ENCODE peak calls at places on chromosomes 6 and 20, in four cellular contexts. One of them, this sample, is unnamed.

GRCh38 chr6:1052262-1052661 is 259.6 kb upstream of the FOXQ1 start:
- DNase-seq in HT-29: no peak
- DNase-seq in GM12865: no peak
- DNase-seq in NCI-H187 treated with DMSO at 0.1 percent for 48 hours: no peak
- DNase-seq in this sample: no peak

GRCh38 chr6:156776841-156777576 is at the start of gene ARID1B:
- DNase-seq in HT-29: peak
- DNase-seq in GM12865: peak
- DNase-seq in NCI-H187 treated with DMSO at 0.1 percent for 48 hours: no peak
- DNase-seq in this sample: peak

GRCh38 chr6:85676086-85676729 is 33.5 kb upstream of the SYNCRIP start:
- DNase-seq in HT-29: no peak
- DNase-seq in GM12865: no peak
- DNase-seq in NCI-H187 treated with DMSO at 0.1 percent for 48 hours: no peak
- DNase-seq in this sample: peak

GRCh38 chr6:157904999-157905398 is 76.7 kb upstream of the SYNJ2 start:
- DNase-seq in HT-29: no peak
- DNase-seq in GM12865: no peak
- DNase-seq in NCI-H187 treated with DMSO at 0.1 percent for 48 hours: no peak
- DNase-seq in this sample: no peak

GRCh38 chr20:14633507-14633906 is 296.1 kb upstream of the FLRT3 start:
- DNase-seq in HT-29: no peak
- DNase-seq in GM12865: no peak
- DNase-seq in NCI-H187 treated with DMSO at 0.1 percent for 48 hours: no peak
- DNase-seq in this sample: no peak

GRCh38 chr20:59805786-59806577 is 127.5 kb downstream of the SYCP2 start:
- DNase-seq in HT-29: no peak
- DNase-seq in GM12865: no peak
- DNase-seq in NCI-H187 treated with DMSO at 0.1 percent for 48 hours: no peak
- DNase-seq in this sample: no peak

GRCh38 chr20:21557246-21557982 is 43.5 kb upstream of the NKX2-2 start:
- DNase-seq in HT-29: no peak
- DNase-seq in GM12865: peak
- DNase-seq in NCI-H187 treated with DMSO at 0.1 percent for 48 hours: no peak
- DNase-seq in this sample: no peak

GRCh38 chr20:64185276-64185900 is 21.1 kb downstream of the MYT1 start:
- DNase-seq in HT-29: no peak
- DNase-seq in GM12865: no peak
- DNase-seq in NCI-H187 treated with DMSO at 0.1 percent for 48 hours: no peak
- DNase-seq in this sample: no peak

GRCh38 chr6:80622641-80623040 is 516.2 kb downstream of the BCKDHB start:
- DNase-seq in HT-29: peak
- DNase-seq in GM12865: no peak
- DNase-seq in NCI-H187 treated with DMSO at 0.1 percent for 48 hours: no peak
- DNase-seq in this sample: no peak

GRCh38 chr6:87722831-87723726 is 21.0 kb upstream of the AKIRIN2 start:
- DNase-seq in HT-29: peak
- DNase-seq in GM12865: peak
- DNase-seq in NCI-H187 treated with DMSO at 0.1 percent for 48 hours: no peak
- DNase-seq in this sample: peak

GRCh38 chr6:47733879-47734558 is 35.6 kb downstream of the ADGRF4 start:
- DNase-seq in HT-29: peak
- DNase-seq in GM12865: peak
- DNase-seq in NCI-H187 treated with DMSO at 0.1 percent for 48 hours: no peak
- DNase-seq in this sample: peak

GRCh38 chr6:132814716-132815570 is 574 bp downstream of the RPS12 start:
- DNase-seq in HT-29: peak
- DNase-seq in GM12865: peak
- DNase-seq in NCI-H187 treated with DMSO at 0.1 percent for 48 hours: no peak
- DNase-seq in this sample: peak

GRCh38 chr6:1636971-1637871 is 27.5 kb downstream of the FOXC1 start:
- DNase-seq in HT-29: peak
- DNase-seq in GM12865: no peak
- DNase-seq in NCI-H187 treated with DMSO at 0.1 percent for 48 hours: no peak
- DNase-seq in this sample: no peak

GRCh38 chr6:10801224-10801848 is 37.0 kb downstream of the MAK start:
- DNase-seq in HT-29: peak
- DNase-seq in GM12865: peak
- DNase-seq in NCI-H187 treated with DMSO at 0.1 percent for 48 hours: no peak
- DNase-seq in this sample: peak

GRCh38 chr20:24730750-24731149 is 218.3 kb upstream of the CST7 start:
- DNase-seq in HT-29: no peak
- DNase-seq in GM12865: no peak
- DNase-seq in NCI-H187 treated with DMSO at 0.1 percent for 48 hours: no peak
- DNase-seq in this sample: no peak

GRCh38 chr6:16674666-16675392 is 86.4 kb downstream of the ATXN1 start:
- DNase-seq in HT-29: no peak
- DNase-seq in GM12865: no peak
- DNase-seq in NCI-H187 treated with DMSO at 0.1 percent for 48 hours: no peak
- DNase-seq in this sample: peak

GRCh38 chr6:44820366-44821158 is 433.1 kb downstream of the CDC5L start:
- DNase-seq in HT-29: no peak
- DNase-seq in GM12865: no peak
- DNase-seq in NCI-H187 treated with DMSO at 0.1 percent for 48 hours: no peak
- DNase-seq in this sample: peak

GRCh38 chr6:111171577-111172400 is 84.5 kb downstream of the SLC16A10 start:
- DNase-seq in HT-29: no peak
- DNase-seq in GM12865: peak
- DNase-seq in NCI-H187 treated with DMSO at 0.1 percent for 48 hours: no peak
- DNase-seq in this sample: no peak

GRCh38 chr6:144148891-144149290 is 1.4 kb upstream of the STX11 start:
- DNase-seq in HT-29: no peak
- DNase-seq in GM12865: no peak
- DNase-seq in NCI-H187 treated with DMSO at 0.1 percent for 48 hours: no peak
- DNase-seq in this sample: peak

GRCh38 chr6:141463237-141463977 is 669.3 kb upstream of the GJE1 start:
- DNase-seq in HT-29: peak
- DNase-seq in GM12865: peak
- DNase-seq in NCI-H187 treated with DMSO at 0.1 percent for 48 hours: no peak
- DNase-seq in this sample: peak

GRCh38 chr6:18632670-18633410 is 245.7 kb downstream of the RNF144B start:
- DNase-seq in HT-29: no peak
- DNase-seq in GM12865: no peak
- DNase-seq in NCI-H187 treated with DMSO at 0.1 percent for 48 hours: no peak
- DNase-seq in this sample: peak

GRCh38 chr20:19048898-19049889 is 163.2 kb upstream of the SLC24A3 start:
- DNase-seq in HT-29: no peak
- DNase-seq in GM12865: no peak
- DNase-seq in NCI-H187 treated with DMSO at 0.1 percent for 48 hours: no peak
- DNase-seq in this sample: no peak

GRCh38 chr20:61288331-61288784 is 36.3 kb downstream of the CDH4 start:
- DNase-seq in HT-29: no peak
- DNase-seq in GM12865: no peak
- DNase-seq in NCI-H187 treated with DMSO at 0.1 percent for 48 hours: no peak
- DNase-seq in this sample: no peak

GRCh38 chr20:2585811-2586210 is 49.4 kb downstream of the TMC2 start:
- DNase-seq in HT-29: no peak
- DNase-seq in GM12865: no peak
- DNase-seq in NCI-H187 treated with DMSO at 0.1 percent for 48 hours: no peak
- DNase-seq in this sample: peak

GRCh38 chr6:82783587-82784253 is 281.9 kb downstream of the UBE3D start:
- DNase-seq in HT-29: peak
- DNase-seq in GM12865: peak
- DNase-seq in NCI-H187 treated with DMSO at 0.1 percent for 48 hours: no peak
- DNase-seq in this sample: no peak

GRCh38 chr6:168700880-168701279 is 259.9 kb downstream of the SMOC2 start:
- DNase-seq in HT-29: no peak
- DNase-seq in GM12865: no peak
- DNase-seq in NCI-H187 treated with DMSO at 0.1 percent for 48 hours: no peak
- DNase-seq in this sample: no peak

GRCh38 chr6:109224107-109224875 is 129.0 kb downstream of the CEP57L1 start:
- DNase-seq in HT-29: no peak
- DNase-seq in GM12865: no peak
- DNase-seq in NCI-H187 treated with DMSO at 0.1 percent for 48 hours: no peak
- DNase-seq in this sample: no peak

GRCh38 chr6:28211840-28212509 is 13.1 kb upstream of the ZSCAN9 start:
- DNase-seq in HT-29: no peak
- DNase-seq in GM12865: peak
- DNase-seq in NCI-H187 treated with DMSO at 0.1 percent for 48 hours: no peak
- DNase-seq in this sample: no peak

GRCh38 chr20:46354920-46355654 is 46.8 kb upstream of the CDH22 start:
- DNase-seq in HT-29: no peak
- DNase-seq in GM12865: no peak
- DNase-seq in NCI-H187 treated with DMSO at 0.1 percent for 48 hours: no peak
- DNase-seq in this sample: no peak

GRCh38 chr6:116359835-116360234 is 10.9 kb upstream of the DSE start:
- DNase-seq in HT-29: no peak
- DNase-seq in GM12865: no peak
- DNase-seq in NCI-H187 treated with DMSO at 0.1 percent for 48 hours: no peak
- DNase-seq in this sample: no peak

GRCh38 chr6:19465240-19465639 is 371.9 kb upstream of the ID4 start:
- DNase-seq in HT-29: peak
- DNase-seq in GM12865: no peak
- DNase-seq in NCI-H187 treated with DMSO at 0.1 percent for 48 hours: no peak
- DNase-seq in this sample: no peak

GRCh38 chr20:47359533-47360206 is 3.2 kb upstream of the ZMYND8 start:
- DNase-seq in HT-29: no peak
- DNase-seq in GM12865: no peak
- DNase-seq in NCI-H187 treated with DMSO at 0.1 percent for 48 hours: no peak
- DNase-seq in this sample: no peak

GRCh38 chr6:53837875-53838806 is 43.3 kb downstream of the LRRC1 start:
- DNase-seq in HT-29: no peak
- DNase-seq in GM12865: no peak
- DNase-seq in NCI-H187 treated with DMSO at 0.1 percent for 48 hours: no peak
- DNase-seq in this sample: no peak

GRCh38 chr6:90643366-90643765 is 56.5 kb upstream of the MAP3K7 start:
- DNase-seq in HT-29: no peak
- DNase-seq in GM12865: no peak
- DNase-seq in NCI-H187 treated with DMSO at 0.1 percent for 48 hours: no peak
- DNase-seq in this sample: no peak

GRCh38 chr6:5484692-5485091 is 223.4 kb downstream of the FARS2 start:
- DNase-seq in HT-29: no peak
- DNase-seq in GM12865: no peak
- DNase-seq in NCI-H187 treated with DMSO at 0.1 percent for 48 hours: no peak
- DNase-seq in this sample: no peak

GRCh38 chr6:10465633-10466499 is 51.0 kb upstream of the TFAP2A start:
- DNase-seq in HT-29: peak
- DNase-seq in GM12865: peak
- DNase-seq in NCI-H187 treated with DMSO at 0.1 percent for 48 hours: no peak
- DNase-seq in this sample: peak

GRCh38 chr6:120608826-120609225 is 725.5 kb downstream of the TBC1D32 start:
- DNase-seq in HT-29: no peak
- DNase-seq in GM12865: no peak
- DNase-seq in NCI-H187 treated with DMSO at 0.1 percent for 48 hours: no peak
- DNase-seq in this sample: no peak

GRCh38 chr20:45783656-45784294 is 7.9 kb downstream of the WFDC3 start:
- DNase-seq in HT-29: peak
- DNase-seq in GM12865: no peak
- DNase-seq in NCI-H187 treated with DMSO at 0.1 percent for 48 hours: no peak
- DNase-seq in this sample: no peak